ENCODE peak calls at places on chromosomes 3 and 15, in five cellular contexts. One of them, this sample, is unnamed.

GRCh38 chr3:114557791-114558190 is 264.0 kb downstream of the TIGIT start:
- DNase-seq in thoracic aorta: no peak
- DNase-seq in HEK293T: no peak
- DNase-seq in naive B cell: no peak
- DNase-seq in stimulated activated CD8-positive, alpha-beta memory T cell treated with anti-CD3 and anti-CD28 coated beads, Interleukin-4, amount 100 ng/mL, for 24 hours: no peak
- DNase-seq in this sample: no peak

GRCh38 chr15:41337631-41338522 is 5.2 kb downstream of the NUSAP1 start:
- DNase-seq in thoracic aorta: no peak
- DNase-seq in HEK293T: no peak
- DNase-seq in stimulated activated CD8-positive, alpha-beta memory T cell treated with anti-CD3 and anti-CD28 coated beads, Interleukin-4, amount 100 ng/mL, for 24 hours: no peak
- DNase-seq in naive B cell: no peak
- DNase-seq in this sample: no peak

GRCh38 chr3:125624341-125624740 is 29.0 kb upstream of the OSBPL11 start:
- DNase-seq in naive B cell: no peak
- DNase-seq in HEK293T: no peak
- DNase-seq in stimulated activated CD8-positive, alpha-beta memory T cell treated with anti-CD3 and anti-CD28 coated beads, Interleukin-4, amount 100 ng/mL, for 24 hours: no peak
- DNase-seq in thoracic aorta: no peak
- DNase-seq in this sample: no peak

GRCh38 chr3:115436767-115437301 is 186.5 kb upstream of the GAP43 start:
- DNase-seq in thoracic aorta: peak
- DNase-seq in naive B cell: no peak
- DNase-seq in stimulated activated CD8-positive, alpha-beta memory T cell treated with anti-CD3 and anti-CD28 coated beads, Interleukin-4, amount 100 ng/mL, for 24 hours: no peak
- DNase-seq in HEK293T: no peak
- DNase-seq in this sample: peak

GRCh38 chr3:128495435-128495970 is 2.5 kb upstream of the GATA2 start:
- DNase-seq in thoracic aorta: no peak
- DNase-seq in HEK293T: no peak
- DNase-seq in stimulated activated CD8-positive, alpha-beta memory T cell treated with anti-CD3 and anti-CD28 coated beads, Interleukin-4, amount 100 ng/mL, for 24 hours: no peak
- DNase-seq in naive B cell: no peak
- DNase-seq in this sample: no peak

GRCh38 chr3:135503429-135504083 is 462.0 kb upstream of the PPP2R3A start:
- DNase-seq in naive B cell: no peak
- DNase-seq in stimulated activated CD8-positive, alpha-beta memory T cell treated with anti-CD3 and anti-CD28 coated beads, Interleukin-4, amount 100 ng/mL, for 24 hours: no peak
- DNase-seq in thoracic aorta: no peak
- DNase-seq in HEK293T: peak
- DNase-seq in this sample: peak

GRCh38 chr3:101567528-101568317 is 6.1 kb downstream of the TRMT10C start:
- DNase-seq in thoracic aorta: no peak
- DNase-seq in HEK293T: no peak
- DNase-seq in naive B cell: no peak
- DNase-seq in stimulated activated CD8-positive, alpha-beta memory T cell treated with anti-CD3 and anti-CD28 coated beads, Interleukin-4, amount 100 ng/mL, for 24 hours: no peak
- DNase-seq in this sample: no peak

GRCh38 chr15:39304201-39304841 is 276.6 kb upstream of the THBS1 start:
- DNase-seq in stimulated activated CD8-positive, alpha-beta memory T cell treated with anti-CD3 and anti-CD28 coated beads, Interleukin-4, amount 100 ng/mL, for 24 hours: no peak
- DNase-seq in HEK293T: no peak
- DNase-seq in naive B cell: no peak
- DNase-seq in thoracic aorta: no peak
- DNase-seq in this sample: no peak

GRCh38 chr3:98903099-98903498 is 1.6 kb upstream of the DCBLD2 start:
- DNase-seq in HEK293T: no peak
- DNase-seq in naive B cell: no peak
- DNase-seq in thoracic aorta: no peak
- DNase-seq in stimulated activated CD8-positive, alpha-beta memory T cell treated with anti-CD3 and anti-CD28 coated beads, Interleukin-4, amount 100 ng/mL, for 24 hours: no peak
- DNase-seq in this sample: peak

This sample was measured in kidney epithelial cell.